ENCODE peak calls at places on chromosomes 11 and 22, in ten cellular contexts. W, S, V, K, I, Y, H, U, L and A are unnamed samples.

GRCh38 chr11:109668973-109669634 is 247.1 kb downstream of the C11orf87 start:
- ATAC-seq in W (no peak), S (no peak), V (peak; percentile 97), K (no peak), I (no peak), Y (no peak), H (no peak), U (no peak), L (peak; percentile 96), A (no peak)

GRCh38 chr11:115066111-115066660 is 387.9 kb downstream of the NXPE2 start:
- ATAC-seq in W (no peak), S (no peak), V (no peak), K (no peak), I (no peak), Y (no peak), H (no peak), U (no peak), L (no peak), A (no peak)

GRCh38 chr11:34218067-34218466 is 112.6 kb downstream of the NAT10 start:
- ATAC-seq in W (no peak), S (no peak), V (no peak), K (no peak), I (no peak), Y (no peak), H (no peak), U (no peak), L (no peak), A (no peak)

GRCh38 chr22:49052023-49052538 is 775.6 kb downstream of the BRD1 start:
- ATAC-seq in W (peak; percentile 97), S (peak; percentile 60), V (peak; percentile 70), K (no peak), I (peak; percentile 95), Y (peak; percentile 52), H (peak; percentile 73), U (peak; percentile 62), L (peak; percentile 53), A (peak; percentile 82)

GRCh38 chr11:124798991-124799383 is 1.2 kb downstream of the MSANTD2 start:
- ATAC-seq in W (no peak), S (no peak), V (no peak), K (peak; percentile 2), I (no peak), Y (no peak), H (no peak), U (no peak), L (no peak), A (no peak)

GRCh38 chr22:45612451-45612901 is 59.2 kb upstream of the ATXN10 start:
- ATAC-seq in W (peak; percentile 72), S (peak; percentile 72), V (peak; percentile 83), K (no peak), I (no peak), Y (peak; percentile 35), H (no peak), U (peak; percentile 34), L (peak; percentile 87), A (peak; percentile 24)

GRCh38 chr11:27464155-27464759 is 8.3 kb downstream of the LGR4 start:
- ATAC-seq in W (no peak), S (no peak), V (peak; percentile 69), K (peak; percentile 79), I (no peak), Y (no peak), H (no peak), U (no peak), L (no peak), A (no peak)

GRCh38 chr22:39435616-39436015 is 21.2 kb upstream of the MGAT3 start:
- ATAC-seq in W (no peak), S (no peak), V (no peak), K (no peak), I (no peak), Y (no peak), H (no peak), U (no peak), L (no peak), A (no peak)

GRCh38 chr11:50188040-50188439 is 155.4 kb downstream of the OR4C45 start:
- ATAC-seq in W (no peak), S (no peak), V (peak; percentile 68), K (no peak), I (no peak), Y (no peak), H (no peak), U (no peak), L (peak; percentile 60), A (no peak)

GRCh38 chr11:116958246-116958645 is 120.8 kb upstream of the APOA1 start:
- ATAC-seq in W (no peak), S (no peak), V (peak; percentile 61), K (no peak), I (no peak), Y (no peak), H (no peak), U (no peak), L (no peak), A (no peak)

GRCh38 chr22:20109411-20110358 is 6.2 kb upstream of the RANBP1 start:
- ATAC-seq in W (no peak), S (no peak), V (no peak), K (peak; percentile 1), I (no peak), Y (peak; percentile 3), H (no peak), U (no peak), L (peak; percentile 12), A (no peak)

GRCh38 chr11:101487775-101488174 is 96.0 kb downstream of the TRPC6 start:
- ATAC-seq in W (no peak), S (no peak), V (no peak), K (no peak), I (no peak), Y (no peak), H (no peak), U (no peak), L (no peak), A (no peak)

GRCh38 chr11:79160786-79161403 is 279.9 kb downstream of the TENM4 start:
- ATAC-seq in W (no peak), S (no peak), V (no peak), K (no peak), I (no peak), Y (no peak), H (no peak), U (no peak), L (no peak), A (no peak)

GRCh38 chr11:128522943-128523518 is 64.3 kb downstream of the ETS1 start:
- ATAC-seq in W (peak; percentile 19), S (no peak), V (no peak), K (no peak), I (peak; percentile 40), Y (no peak), H (no peak), U (peak; percentile 23), L (no peak), A (no peak)

GRCh38 chr11:46686886-46687810 is 13.3 kb downstream of the ARHGAP1 start:
- ATAC-seq in W (no peak), S (peak; percentile 60), V (peak; percentile 75), K (no peak), I (no peak), Y (no peak), H (no peak), U (no peak), L (peak; percentile 66), A (no peak)

GRCh38 chr22:49820984-49821383 is 6.7 kb downstream of the BRD1 start:
- ATAC-seq in W (no peak), S (no peak), V (peak; percentile 53), K (no peak), I (no peak), Y (peak; percentile 52), H (no peak), U (no peak), L (peak; percentile 52), A (no peak)

GRCh38 chr11:78536933-78537332 is 37.7 kb downstream of the NARS2 start:
- ATAC-seq in W (no peak), S (no peak), V (no peak), K (no peak), I (no peak), Y (no peak), H (no peak), U (no peak), L (no peak), A (no peak)

GRCh38 chr11:64716471-64717267 is 6.3 kb downstream of the NRXN2 start:
- ATAC-seq in W (no peak), S (no peak), V (no peak), K (no peak), I (no peak), Y (no peak), H (no peak), U (no peak), L (no peak), A (no peak)